ENCODE peak calls at places on chromosomes 11 and 22, in five cellular contexts. U is A549, C is GM12878, L is HepG2, G is K562. K is an unnamed sample.

GRCh38 chr22:32158712-32159533 is at the start of gene C22orf42:
- DNase-seq in U (no peak), L (no peak), C (no peak), G (no peak), K (peak)

GRCh38 chr22:38943181-38943580 is 14.2 kb upstream of the APOBEC3A start:
- DNase-seq in G (no peak), C (no peak), U (no peak), L (no peak), K (no peak)

GRCh38 chr11:71501071-71501985 is 25.7 kb upstream of the KRTAP5-7 start:
- DNase-seq in C (no peak), G (no peak), U (no peak), L (no peak), K (no peak)

GRCh38 chr22:31279821-31280496 is 12.3 kb downstream of the PIK3IP1 start:
- DNase-seq in L (no peak), C (no peak), G (no peak), U (no peak), K (no peak)

GRCh38 chr11:62449451-62449851 is 30.6 kb downstream of the SCGB1A1 start:
- DNase-seq in C (no peak), L (no peak), U (no peak), G (no peak), K (no peak)

GRCh38 chr22:43798492-43798891 is 13.6 kb downstream of the EFCAB6 start:
- DNase-seq in U (no peak), C (peak), L (no peak), G (no peak), K (no peak)

GRCh38 chr11:30855383-30856006 is 269.3 kb upstream of the MPPED2 start:
- DNase-seq in U (peak), C (no peak), L (peak), G (no peak), K (no peak)

GRCh38 chr22:28883917-28884753 is 763 bp downstream of the ZNRF3 start:
- DNase-seq in U (peak), G (peak), C (no peak), L (no peak), K (peak)

GRCh38 chr11:62788991-62789390 is 1.8 kb downstream of the TMEM179B start:
- DNase-seq in U (peak), L (no peak), G (no peak), C (no peak), K (no peak)

GRCh38 chr11:130979386-130979972 is 63.2 kb upstream of the SNX19 start:
- DNase-seq in U (peak), L (no peak), G (peak), C (no peak), K (no peak)

GRCh38 chr11:134418119-134418840 is 6.2 kb upstream of the B3GAT1 start:
- DNase-seq in L (no peak), C (no peak), G (no peak), U (peak), K (peak)

GRCh38 chr11:32099516-32099915 is 8.6 kb downstream of the RCN1 start:
- DNase-seq in C (no peak), L (no peak), U (no peak), G (no peak), K (no peak)

GRCh38 chr11:27282806-27283205 is 80.2 kb downstream of the CCDC34 start:
- DNase-seq in G (no peak), C (no peak), L (no peak), U (peak), K (no peak)

GRCh38 chr22:42168476-42168875 is 37.9 kb upstream of the CYP2D6 start:
- DNase-seq in C (no peak), L (no peak), G (no peak), U (no peak), K (no peak)
- TF ChIP-seq ESRRA in C (no peak), L (no peak), G (no peak), U (no peak), K (no peak)

DNA sequence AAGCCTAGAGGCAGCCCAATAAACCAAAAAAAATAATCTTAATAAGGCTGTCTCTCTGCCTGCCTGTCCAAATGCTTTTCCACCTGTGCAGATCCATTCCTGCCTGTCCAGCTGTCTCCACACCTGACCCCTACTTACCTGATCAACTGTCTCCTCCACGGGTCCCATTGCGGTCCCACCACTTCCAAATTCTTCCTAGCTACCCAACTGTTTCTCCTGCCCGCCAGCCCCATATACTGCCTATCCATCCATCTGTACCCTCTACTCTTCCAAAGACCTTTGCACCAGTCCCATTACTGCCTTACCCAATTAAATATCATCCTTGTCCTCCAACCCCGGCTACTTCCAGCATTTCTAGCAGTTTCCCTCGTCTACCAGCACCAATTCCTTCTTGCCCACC is 39.4 kb upstream of the ANGPTL5 start:
- DNase-seq in G (no peak), C (no peak), U (no peak), L (no peak), K (no peak)
- TF ChIP-seq ESRRA in G (no peak), C (no peak), U (no peak), L (no peak), K (no peak)

DNA sequence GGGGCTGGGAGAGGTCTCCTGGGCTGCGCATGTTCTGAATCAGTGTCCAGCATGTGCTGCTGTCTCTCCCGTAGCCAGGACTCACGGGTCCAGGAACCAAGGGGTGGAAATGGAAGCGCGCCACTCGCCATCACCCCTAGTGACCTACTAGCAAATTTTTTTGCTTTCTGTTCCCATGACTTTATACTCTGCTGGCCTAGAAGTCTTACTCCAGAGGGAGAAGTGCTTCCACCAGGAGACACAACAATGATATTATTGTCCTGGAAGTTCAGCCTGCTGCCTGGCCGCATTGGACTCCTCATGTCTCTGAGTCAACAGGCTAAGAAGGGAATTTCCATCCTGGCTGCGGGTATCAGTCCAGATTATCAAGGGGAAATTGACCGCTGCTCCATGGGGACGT is 729.7 kb downstream of the BRD1 start:
- DNase-seq in G (no peak), U (no peak), L (no peak), C (no peak), K (no peak)
- TF ChIP-seq ESRRA in G (no peak), U (no peak), L (no peak), C (no peak), K (no peak)

GRCh38 chr11:7422544-7423331 is 62.6 kb upstream of the OLFML1 start:
- DNase-seq in U (no peak), L (no peak), G (no peak), C (no peak), K (no peak)
- TF ChIP-seq ESRRA in U (no peak), L (no peak), G (no peak), C (no peak), K (no peak)